ENCODE peak calls at places on chromosome 2, in ten cellular contexts. D is K562; T is stimulated activated CD4-positive, alpha-beta T cell treated with anti-CD3 and anti-CD28 coated beads, Interleukin-2, amount 100 ng/mL, for 48 hours; Q is GM12865; W is GM23338; Y is suprapubic skin; S is C1 segment of cervical spinal cord; U is RPMI7951; R is T-helper 2 cell; C is NCI-H1694. J is an unnamed sample.

GRCh38 chr2:239309398-239310245 is 91.2 kb downstream of the HDAC4 start:
- DNase-seq in D (no peak), T (no peak), Q (no peak), W (no peak), Y (peak), S (no peak), U (no peak), R (no peak), C (no peak), J (no peak)

GRCh38 chr2:120740765-120741513 is 5.3 kb downstream of the GLI2 start:
- DNase-seq in D (no peak), T (no peak), Q (no peak), W (peak), Y (no peak), S (no peak), U (no peak), R (no peak), C (no peak), J (no peak)

GRCh38 chr2:41145066-41145465 is 693.2 kb upstream of the SLC8A1 start:
- DNase-seq in D (no peak), T (no peak), Q (no peak), W (no peak), Y (no peak), S (no peak), U (no peak), R (no peak), C (no peak), J (no peak)

GRCh38 chr2:239087041-239087710 is 239.3 kb downstream of the TWIST2 start:
- DNase-seq in D (no peak), T (no peak), Q (no peak), W (no peak), Y (no peak), S (no peak), U (no peak), R (no peak), C (no peak), J (no peak)

GRCh38 chr2:105887246-105887645 is 142.5 kb downstream of the NCK2 start:
- DNase-seq in D (no peak), T (no peak), Q (no peak), W (no peak), Y (no peak), S (no peak), U (no peak), R (no peak), C (no peak), J (no peak)

GRCh38 chr2:217932661-217933325 is 70.0 kb downstream of the TNS1 start:
- DNase-seq in D (no peak), T (no peak), Q (no peak), W (peak), Y (no peak), S (no peak), U (no peak), R (no peak), C (peak), J (no peak)

GRCh38 chr2:381919-382833 is 94.3 kb upstream of the ALKAL2 start:
- DNase-seq in D (no peak), T (no peak), Q (no peak), W (peak), Y (no peak), S (no peak), U (no peak), R (no peak), C (no peak), J (no peak)

GRCh38 chr2:1598041-1598710 is 146.1 kb downstream of the PXDN start:
- DNase-seq in D (no peak), T (no peak), Q (no peak), W (no peak), Y (peak), S (no peak), U (no peak), R (no peak), C (no peak), J (no peak)

GRCh38 chr2:54207666-54208195 is 48.3 kb downstream of the TSPYL6 start:
- DNase-seq in D (no peak), T (no peak), Q (no peak), W (no peak), Y (no peak), S (no peak), U (peak), R (no peak), C (no peak), J (no peak)

GRCh38 chr2:152240559-152241231 is 65.1 kb upstream of the STAM2 start:
- DNase-seq in D (no peak), T (no peak), Q (no peak), W (no peak), Y (no peak), S (peak), U (peak), R (no peak), C (no peak), J (peak)

GRCh38 chr2:213213186-213213585 is 61.8 kb upstream of the IKZF2 start:
- DNase-seq in D (no peak), T (no peak), Q (no peak), W (no peak), Y (no peak), S (no peak), U (peak), R (no peak), C (no peak), J (no peak)

GRCh38 chr2:224838335-224838734 is 122.2 kb upstream of the CCDC195 start:
- DNase-seq in D (no peak), T (no peak), Q (no peak), W (no peak), Y (no peak), S (no peak), U (peak), R (no peak), C (peak), J (no peak)

GRCh38 chr2:120930236-120930635 is 194.6 kb downstream of the GLI2 start:
- DNase-seq in D (no peak), T (no peak), Q (no peak), W (no peak), Y (no peak), S (no peak), U (no peak), R (no peak), C (no peak), J (no peak)

GRCh38 chr2:133262888-133263287 is 305.4 kb downstream of the NCKAP5 start:
- DNase-seq in D (no peak), T (no peak), Q (no peak), W (peak), Y (no peak), S (no peak), U (no peak), R (no peak), C (peak), J (peak)

GRCh38 chr2:10538224-10538894 is 90.2 kb upstream of the ODC1 start:
- DNase-seq in D (no peak), T (no peak), Q (no peak), W (no peak), Y (no peak), S (no peak), U (peak), R (no peak), C (no peak), J (peak)

GRCh38 chr2:170822885-170823799 is 6.5 kb downstream of the GAD1 start:
- DNase-seq in D (peak), T (no peak), Q (no peak), W (peak), Y (no peak), S (peak), U (no peak), R (no peak), C (no peak), J (no peak)